ENCODE peak calls at places on chromosomes 5 and 9, in nine cellular contexts. Q is PC-3, G is endothelial cell of umbilical vein, A is tibial nerve, O is AG04450, Z is left ventricle myocardium inferior, R is heart right ventricle, U is cardiac muscle cell, W is keratinocyte. E is an unnamed sample.
A peak's percentile ranks its signal among the peaks of the same experiment; 100 is the strongest.

GRCh38 chr9:2158111-2158610 is 143.0 kb downstream of the SMARCA2 start:
- DNase-seq in Q (peak; percentile 56), G (peak; percentile 88), A (peak; percentile 64), O (no peak), Z (peak; percentile 38), R (peak; percentile 32), U (peak; percentile 6), W (no peak), E (peak; percentile 52)

GRCh38 chr5:66144799-66145390 is 795 bp downstream of the SREK1 start:
- DNase-seq in Q (no peak), G (peak; percentile 87), A (no peak), O (peak; percentile 10), Z (no peak), R (no peak), U (peak; percentile 75), W (no peak), E (no peak)

GRCh38 chr5:115641948-115642347 is 16.1 kb upstream of the TMED7 start:
- DNase-seq in Q (no peak), G (peak; percentile 12), A (no peak), O (no peak), Z (no peak), R (no peak), U (no peak), W (no peak), E (peak; percentile 29)

GRCh38 chr5:123460296-123460729 is 37.1 kb upstream of the CEP120 start:
- DNase-seq in Q (peak; percentile 9), G (peak; percentile 94), A (no peak), O (no peak), Z (no peak), R (no peak), U (no peak), W (peak; percentile 38), E (peak; percentile 45)

GRCh38 chr5:139523635-139524445 is 37.3 kb upstream of the UBE2D2 start:
- DNase-seq in Q (no peak), G (no peak), A (no peak), O (no peak), Z (no peak), R (no peak), U (no peak), W (no peak), E (no peak)

GRCh38 chr5:998276-998974 is 10.2 kb upstream of the NKD2 start:
- DNase-seq in Q (no peak), G (no peak), A (no peak), O (no peak), Z (peak; percentile 14), R (peak; percentile 9), U (no peak), W (no peak), E (no peak)

GRCh38 chr5:93587919-93588585 is 5.0 kb downstream of the NR2F1 start:
- DNase-seq in Q (no peak), G (no peak), A (no peak), O (no peak), Z (no peak), R (no peak), U (no peak), W (no peak), E (no peak)

GRCh38 chr9:76451234-76451633 is 7.7 kb upstream of the GCNT1 start:
- DNase-seq in Q (peak; percentile 13), G (no peak), A (no peak), O (no peak), Z (no peak), R (no peak), U (no peak), W (no peak), E (peak; percentile 83)

GRCh38 chr9:4508907-4509589 is 18.8 kb downstream of the SLC1A1 start:
- DNase-seq in Q (no peak), G (no peak), A (no peak), O (no peak), Z (no peak), R (no peak), U (no peak), W (no peak), E (peak; percentile 88)

GRCh38 chr5:108380531-108381021 is 1.3 kb downstream of the FBXL17 start:
- DNase-seq in Q (peak; percentile 40), G (peak; percentile 37), A (peak; percentile 10), O (no peak), Z (peak; percentile 63), R (peak; percentile 60), U (peak; percentile 81), W (no peak), E (no peak)

GRCh38 chr9:87543251-87543650 is 45.6 kb downstream of the DAPK1 start:
- DNase-seq in Q (no peak), G (peak; percentile 59), A (no peak), O (no peak), Z (no peak), R (no peak), U (no peak), W (no peak), E (no peak)

GRCh38 chr9:12464368-12464767 is 228.8 kb upstream of the TYRP1 start:
- DNase-seq in Q (no peak), G (no peak), A (no peak), O (no peak), Z (no peak), R (no peak), U (no peak), W (no peak), E (no peak)

GRCh38 chr5:163245584-163245983 is 191.8 kb upstream of the CCNG1 start:
- DNase-seq in Q (no peak), G (no peak), A (no peak), O (no peak), Z (no peak), R (no peak), U (no peak), W (no peak), E (no peak)

GRCh38 chr5:173041881-173042481 is 14.2 kb upstream of the CREBRF start:
- DNase-seq in Q (no peak), G (no peak), A (no peak), O (peak; percentile 73), Z (no peak), R (no peak), U (no peak), W (no peak), E (no peak)

GRCh38 chr5:159735749-159736660 is 180.3 kb upstream of the ADRA1B start:
- DNase-seq in Q (peak; percentile 81), G (no peak), A (no peak), O (no peak), Z (no peak), R (no peak), U (no peak), W (peak; percentile 15), E (no peak)

GRCh38 chr5:94778712-94779111 is 160.2 kb downstream of the SLF1 start:
- DNase-seq in Q (no peak), G (no peak), A (no peak), O (no peak), Z (no peak), R (no peak), U (no peak), W (no peak), E (no peak)

GRCh38 chr5:57267796-57268195 is 93.9 kb downstream of the GPBP1 start:
- DNase-seq in Q (no peak), G (no peak), A (no peak), O (no peak), Z (no peak), R (no peak), U (no peak), W (no peak), E (no peak)

GRCh38 chr5:180803181-180804128 is 849 bp upstream of the MGAT1 start:
- DNase-seq in Q (no peak), G (peak; percentile 53), A (peak; percentile 72), O (no peak), Z (peak; percentile 73), R (peak; percentile 71), U (peak; percentile 42), W (no peak), E (no peak)
- TF ChIP-seq CTCF in Q (no peak), G (peak; percentile 37), A (peak; percentile 10), O (peak; percentile 14), Z (peak; percentile 34), R (no peak), U (peak; percentile 19), W (no peak), E (peak; percentile 36)

GRCh38 chr5:16866220-16866619 is 69.9 kb downstream of the MYO10 start:
- DNase-seq in Q (no peak), G (no peak), A (no peak), O (no peak), Z (no peak), R (no peak), U (no peak), W (no peak), E (no peak)
- H3K27ac ChIP-seq in Q (no peak overlapping the region), G (no peak overlapping the region), A (no peak overlapping the region), O (no peak overlapping the region), Z (no peak overlapping the region), R (no peak overlapping the region), U (no peak overlapping the region), W (no peak overlapping the region), E (peak overlapping the region; percentile 56)

GRCh38 chr9:121399883-121400607 is 30.0 kb upstream of the STOM start:
- DNase-seq in Q (peak; percentile 79), G (peak; percentile 82), A (peak; percentile 28), O (peak; percentile 53), Z (no peak), R (no peak), U (peak; percentile 75), W (peak; percentile 56), E (peak; percentile 53)

GRCh38 chr9:121405899-121406298 is 35.8 kb upstream of the STOM start:
- DNase-seq in Q (no peak), G (no peak), A (no peak), O (no peak), Z (no peak), R (no peak), U (no peak), W (no peak), E (no peak)

GRCh38 chr9:121399126-121399882 is 29.3 kb upstream of the STOM start:
- DNase-seq in Q (no peak), G (no peak), A (no peak), O (no peak), Z (no peak), R (no peak), U (no peak), W (no peak), E (no peak)

DNA sequence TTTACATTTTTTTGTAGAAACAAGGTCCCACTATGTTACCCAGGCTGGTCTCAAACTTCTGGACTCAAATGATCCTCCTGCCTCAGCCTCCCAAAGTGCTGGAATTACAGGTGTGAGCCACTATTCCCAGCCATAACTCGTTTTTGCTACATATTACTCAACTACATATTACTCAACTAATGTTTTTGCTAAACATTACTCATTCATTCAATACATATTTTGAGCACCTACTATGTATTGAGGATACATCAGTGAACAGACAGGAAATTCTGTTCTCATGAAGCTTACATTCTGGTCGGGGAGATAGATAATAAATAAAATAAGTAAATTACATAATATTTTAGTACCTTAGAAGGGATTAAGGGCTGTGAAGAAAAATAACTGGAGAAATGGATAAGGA is 34.9 kb upstream of the STOM start:
- DNase-seq in Q (peak; percentile 3), G (no peak), A (no peak), O (no peak), Z (no peak), R (no peak), U (no peak), W (no peak), E (no peak)
- TF ChIP-seq CTCF in Q (no peak), G (no peak), A (no peak), O (no peak), Z (no peak), R (no peak), U (no peak), W (no peak), E (no peak)

DNA sequence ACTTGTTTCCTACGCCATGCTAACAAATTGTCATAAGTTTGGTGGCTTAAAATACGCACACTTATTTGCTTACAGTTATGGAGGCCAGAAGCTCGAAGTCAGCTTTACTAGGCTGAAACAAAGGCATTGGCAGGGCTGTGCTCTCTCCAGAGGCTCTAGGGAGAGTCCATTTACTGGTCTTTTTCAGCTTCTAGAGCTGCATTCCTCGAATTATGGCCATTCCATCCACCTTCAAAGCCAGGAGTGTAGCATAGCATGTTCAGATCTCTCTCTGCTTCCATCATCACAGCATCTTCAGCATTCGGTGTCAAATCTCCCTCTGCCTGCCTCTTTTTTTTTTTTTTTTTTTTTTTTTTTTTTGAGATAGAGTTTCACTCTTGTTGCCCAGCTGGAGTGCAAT is 670.2 kb downstream of the ACTL7B start:
- DNase-seq in Q (no peak), G (no peak), A (no peak), O (no peak), Z (no peak), R (no peak), U (no peak), W (no peak), E (no peak)
- H3K27ac ChIP-seq in Q (no peak overlapping the region), G (no peak overlapping the region), A (no peak overlapping the region), O (no peak overlapping the region), Z (no peak overlapping the region), R (no peak overlapping the region), U (no peak overlapping the region), W (no peak overlapping the region), E (no peak overlapping the region)